ENCODE peak calls at places on chromosomes 11 and 22, in four cellular contexts. One of them, this sample, is unnamed.

GRCh38 chr11:64834723-64835615 is 9.5 kb downstream of the CDC42BPG start:
- DNase-seq in neural crest cell: no peak
- DNase-seq in kidney epithelial cell: peak
- DNase-seq in mesothelial cell of epicardium: no peak
- DNase-seq in this sample: no peak

GRCh38 chr11:72826191-72826941 is 12.2 kb downstream of the ATG16L2 start:
- DNase-seq in neural crest cell: no peak
- DNase-seq in kidney epithelial cell: no peak
- DNase-seq in mesothelial cell of epicardium: no peak
- DNase-seq in this sample: no peak

GRCh38 chr22:27194096-27194748 is 536.8 kb downstream of the MIAT start:
- DNase-seq in neural crest cell: no peak
- DNase-seq in kidney epithelial cell: no peak
- DNase-seq in mesothelial cell of epicardium: no peak
- DNase-seq in this sample: no peak

GRCh38 chr11:75288846-75289760 is 48.5 kb downstream of the TPBGL start:
- DNase-seq in neural crest cell: no peak
- DNase-seq in kidney epithelial cell: no peak
- DNase-seq in mesothelial cell of epicardium: no peak
- DNase-seq in this sample: no peak

GRCh38 chr11:1852885-1853284 is at the start of gene LSP1:
- DNase-seq in neural crest cell: no peak
- DNase-seq in kidney epithelial cell: no peak
- DNase-seq in mesothelial cell of epicardium: no peak
- DNase-seq in this sample: no peak

GRCh38 chr22:40215266-40215665 is 37.5 kb downstream of the TNRC6B start:
- DNase-seq in neural crest cell: no peak
- DNase-seq in kidney epithelial cell: no peak
- DNase-seq in mesothelial cell of epicardium: no peak
- DNase-seq in this sample: no peak

GRCh38 chr11:34364102-34364501 is 6.3 kb upstream of the ABTB2 start:
- DNase-seq in neural crest cell: no peak
- DNase-seq in kidney epithelial cell: peak
- DNase-seq in mesothelial cell of epicardium: no peak
- DNase-seq in this sample: no peak

GRCh38 chr11:69239320-69240040 is 54.5 kb upstream of the MYEOV start:
- DNase-seq in neural crest cell: no peak
- DNase-seq in kidney epithelial cell: no peak
- DNase-seq in mesothelial cell of epicardium: peak
- DNase-seq in this sample: no peak

GRCh38 chr22:17580461-17581031 is 17.2 kb downstream of the SLC25A18 start:
- DNase-seq in neural crest cell: no peak
- DNase-seq in kidney epithelial cell: no peak
- DNase-seq in mesothelial cell of epicardium: no peak
- DNase-seq in this sample: no peak

GRCh38 chr22:38180841-38181452 is 683 bp downstream of the PLA2G6 start:
- DNase-seq in neural crest cell: no peak
- DNase-seq in kidney epithelial cell: no peak
- DNase-seq in mesothelial cell of epicardium: no peak
- DNase-seq in this sample: no peak

GRCh38 chr11:29448246-29448877 is 568.5 kb downstream of the KCNA4 start:
- DNase-seq in neural crest cell: peak
- DNase-seq in kidney epithelial cell: no peak
- DNase-seq in mesothelial cell of epicardium: no peak
- DNase-seq in this sample: no peak

GRCh38 chr11:82398300-82398815 is 335.3 kb downstream of the FAM181B start:
- DNase-seq in neural crest cell: no peak
- DNase-seq in kidney epithelial cell: no peak
- DNase-seq in mesothelial cell of epicardium: no peak
- DNase-seq in this sample: no peak

GRCh38 chr11:122691751-122692150 is 36.2 kb downstream of the UBASH3B start:
- DNase-seq in neural crest cell: no peak
- DNase-seq in kidney epithelial cell: no peak
- DNase-seq in mesothelial cell of epicardium: no peak
- DNase-seq in this sample: no peak

GRCh38 chr22:20881231-20881630 is 22.4 kb downstream of the SNAP29 start:
- DNase-seq in neural crest cell: no peak
- DNase-seq in kidney epithelial cell: no peak
- DNase-seq in mesothelial cell of epicardium: no peak
- DNase-seq in this sample: no peak

GRCh38 chr22:38802671-38803121 is 8.8 kb upstream of the DNAL4 start:
- DNase-seq in neural crest cell: no peak
- DNase-seq in kidney epithelial cell: peak
- DNase-seq in mesothelial cell of epicardium: no peak
- DNase-seq in this sample: no peak

GRCh38 chr11:28463826-28464225 is 355.6 kb downstream of the METTL15 start:
- DNase-seq in neural crest cell: no peak
- DNase-seq in kidney epithelial cell: no peak
- DNase-seq in mesothelial cell of epicardium: no peak
- DNase-seq in this sample: no peak

GRCh38 chr11:116890193-116890592 is 52.8 kb upstream of the APOA1 start:
- DNase-seq in neural crest cell: no peak
- DNase-seq in kidney epithelial cell: no peak
- DNase-seq in mesothelial cell of epicardium: no peak
- DNase-seq in this sample: no peak

GRCh38 chr11:128155590-128155989 is 431.8 kb downstream of the ETS1 start:
- DNase-seq in neural crest cell: no peak
- DNase-seq in kidney epithelial cell: no peak
- DNase-seq in mesothelial cell of epicardium: no peak
- DNase-seq in this sample: no peak

GRCh38 chr22:37224757-37225420 is 12.6 kb upstream of the SSTR3 start:
- DNase-seq in neural crest cell: no peak
- DNase-seq in kidney epithelial cell: no peak
- DNase-seq in mesothelial cell of epicardium: no peak
- DNase-seq in this sample: no peak

GRCh38 chr22:39182478-39183030 is 30.1 kb upstream of the CBX7 start:
- DNase-seq in neural crest cell: no peak
- DNase-seq in kidney epithelial cell: no peak
- DNase-seq in mesothelial cell of epicardium: no peak
- DNase-seq in this sample: no peak

GRCh38 chr11:2525166-2525861 is 80.5 kb downstream of the KCNQ1 start:
- DNase-seq in neural crest cell: no peak
- DNase-seq in kidney epithelial cell: no peak
- DNase-seq in mesothelial cell of epicardium: peak
- DNase-seq in this sample: peak

GRCh38 chr11:1389103-1389931 is 417 bp upstream of the BRSK2 start:
- DNase-seq in neural crest cell: peak
- DNase-seq in kidney epithelial cell: peak
- DNase-seq in mesothelial cell of epicardium: peak
- DNase-seq in this sample: peak

GRCh38 chr11:85970593-85970992 is 98.3 kb downstream of the PICALM start:
- DNase-seq in neural crest cell: no peak
- DNase-seq in kidney epithelial cell: no peak
- DNase-seq in mesothelial cell of epicardium: no peak
- DNase-seq in this sample: no peak

GRCh38 chr22:28980326-28980725 is 81.3 kb downstream of the C22orf31 start:
- DNase-seq in neural crest cell: no peak
- DNase-seq in kidney epithelial cell: no peak
- DNase-seq in mesothelial cell of epicardium: no peak
- DNase-seq in this sample: no peak

GRCh38 chr22:19522190-19522880 is 1.9 kb downstream of the CLDN5 start:
- DNase-seq in neural crest cell: no peak
- DNase-seq in kidney epithelial cell: no peak
- DNase-seq in mesothelial cell of epicardium: no peak
- DNase-seq in this sample: no peak

GRCh38 chr11:13152736-13153541 is 124.7 kb upstream of the BMAL1 start:
- DNase-seq in neural crest cell: no peak
- DNase-seq in kidney epithelial cell: no peak
- DNase-seq in mesothelial cell of epicardium: no peak
- DNase-seq in this sample: no peak

GRCh38 chr11:22466809-22467208 is 128.6 kb downstream of the SLC17A6 start:
- DNase-seq in neural crest cell: no peak
- DNase-seq in kidney epithelial cell: peak
- DNase-seq in mesothelial cell of epicardium: no peak
- DNase-seq in this sample: no peak

GRCh38 chr11:35413568-35413967 is 5.8 kb downstream of the SLC1A2 start:
- DNase-seq in neural crest cell: no peak
- DNase-seq in kidney epithelial cell: no peak
- DNase-seq in mesothelial cell of epicardium: no peak
- DNase-seq in this sample: no peak

GRCh38 chr11:109145287-109145686 is 276.7 kb upstream of the C11orf87 start:
- DNase-seq in neural crest cell: no peak
- DNase-seq in kidney epithelial cell: no peak
- DNase-seq in mesothelial cell of epicardium: no peak
- DNase-seq in this sample: no peak

GRCh38 chr22:46085831-46086576 is 64.3 kb upstream of the PPARA start:
- DNase-seq in neural crest cell: no peak
- DNase-seq in kidney epithelial cell: no peak
- DNase-seq in mesothelial cell of epicardium: no peak
- DNase-seq in this sample: no peak

GRCh38 chr11:75273989-75274391 is 33.4 kb downstream of the TPBGL start:
- DNase-seq in neural crest cell: no peak
- DNase-seq in kidney epithelial cell: no peak
- DNase-seq in mesothelial cell of epicardium: no peak
- DNase-seq in this sample: no peak

GRCh38 chr11:22763166-22763565 is 66.4 kb downstream of the SVIP start:
- DNase-seq in neural crest cell: no peak
- DNase-seq in kidney epithelial cell: no peak
- DNase-seq in mesothelial cell of epicardium: no peak
- DNase-seq in this sample: no peak

GRCh38 chr11:129992161-129992944 is 10.3 kb downstream of the PRDM10 start:
- DNase-seq in neural crest cell: no peak
- DNase-seq in kidney epithelial cell: no peak
- DNase-seq in mesothelial cell of epicardium: peak
- DNase-seq in this sample: no peak

GRCh38 chr22:47292546-47293320 is 530.3 kb downstream of the TBC1D22A start:
- DNase-seq in neural crest cell: no peak
- DNase-seq in kidney epithelial cell: no peak
- DNase-seq in mesothelial cell of epicardium: peak
- DNase-seq in this sample: no peak

GRCh38 chr22:45009881-45010531 is at the start of gene PHF21B:
- DNase-seq in neural crest cell: peak
- DNase-seq in kidney epithelial cell: no peak
- DNase-seq in mesothelial cell of epicardium: peak
- DNase-seq in this sample: peak

GRCh38 chr11:128759597-128759996 is 65.7 kb downstream of the FLI1 start:
- DNase-seq in neural crest cell: no peak
- DNase-seq in kidney epithelial cell: peak
- DNase-seq in mesothelial cell of epicardium: no peak
- DNase-seq in this sample: no peak

GRCh38 chr11:1034001-1034400 is 2.5 kb downstream of the MUC6 start:
- DNase-seq in neural crest cell: no peak
- DNase-seq in kidney epithelial cell: no peak
- DNase-seq in mesothelial cell of epicardium: no peak
- DNase-seq in this sample: no peak

GRCh38 chr22:45934659-45935341 is 42.2 kb downstream of the WNT7B start:
- DNase-seq in neural crest cell: no peak
- DNase-seq in kidney epithelial cell: peak
- DNase-seq in mesothelial cell of epicardium: peak
- DNase-seq in this sample: no peak

GRCh38 chr11:118049771-118050170 is 27.1 kb upstream of the TMPRSS4 start:
- DNase-seq in neural crest cell: no peak
- DNase-seq in kidney epithelial cell: no peak
- DNase-seq in mesothelial cell of epicardium: no peak
- DNase-seq in this sample: no peak
- TF ChIP-seq CTCF in neural crest cell: no peak
- TF ChIP-seq CTCF in kidney epithelial cell: no peak
- TF ChIP-seq CTCF in mesothelial cell of epicardium: no peak
- TF ChIP-seq CTCF in this sample: no peak

DNA sequence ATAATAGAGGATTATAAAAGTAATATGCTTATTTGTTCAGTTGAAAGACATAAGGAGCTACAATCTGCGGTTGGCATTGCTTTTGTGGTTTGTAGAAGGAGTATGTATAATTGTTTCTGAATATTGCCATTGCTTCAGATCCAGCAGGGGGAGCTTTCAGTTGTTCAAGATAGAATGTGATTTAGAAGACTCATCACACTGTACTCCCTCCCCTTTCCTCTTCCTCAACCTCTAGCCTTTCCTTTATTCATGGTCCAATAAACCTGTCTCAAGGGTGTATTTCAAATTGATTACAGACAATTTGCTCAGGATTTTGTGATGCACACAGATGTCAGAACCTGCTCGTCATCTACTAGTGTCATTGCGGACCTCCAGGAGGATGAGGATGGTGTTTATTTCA is 9.8 kb downstream of the PRMT3 start:
- DNase-seq in neural crest cell: no peak
- DNase-seq in kidney epithelial cell: peak
- DNase-seq in mesothelial cell of epicardium: no peak
- DNase-seq in this sample: no peak
- TF ChIP-seq CTCF in neural crest cell: peak
- TF ChIP-seq CTCF in kidney epithelial cell: peak
- TF ChIP-seq CTCF in mesothelial cell of epicardium: peak
- TF ChIP-seq CTCF in this sample: peak

GRCh38 chr11:46322759-46323158 is 24.5 kb upstream of the DGKZ start:
- DNase-seq in neural crest cell: no peak
- DNase-seq in kidney epithelial cell: no peak
- DNase-seq in mesothelial cell of epicardium: no peak
- DNase-seq in this sample: no peak
- TF ChIP-seq CTCF in neural crest cell: peak
- TF ChIP-seq CTCF in kidney epithelial cell: peak
- TF ChIP-seq CTCF in mesothelial cell of epicardium: no peak
- TF ChIP-seq CTCF in this sample: peak

GRCh38 chr22:49365191-49365837 is 462.4 kb downstream of the BRD1 start:
- DNase-seq in neural crest cell: no peak
- DNase-seq in kidney epithelial cell: no peak
- DNase-seq in mesothelial cell of epicardium: no peak
- DNase-seq in this sample: no peak

GRCh38 chr22:49362393-49362792 is 465.3 kb downstream of the BRD1 start:
- DNase-seq in neural crest cell: no peak
- DNase-seq in kidney epithelial cell: no peak
- DNase-seq in mesothelial cell of epicardium: peak
- DNase-seq in this sample: no peak

GRCh38 chr22:49363526-49364230 is 464.0 kb downstream of the BRD1 start:
- DNase-seq in neural crest cell: no peak
- DNase-seq in kidney epithelial cell: no peak
- DNase-seq in mesothelial cell of epicardium: no peak
- DNase-seq in this sample: no peak

GRCh38 chr22:49365910-49366309 is 461.8 kb downstream of the BRD1 start:
- DNase-seq in neural crest cell: no peak
- DNase-seq in kidney epithelial cell: no peak
- DNase-seq in mesothelial cell of epicardium: no peak
- DNase-seq in this sample: no peak

GRCh38 chr22:49364398-49364797 is 463.3 kb downstream of the BRD1 start:
- DNase-seq in neural crest cell: no peak
- DNase-seq in kidney epithelial cell: no peak
- DNase-seq in mesothelial cell of epicardium: no peak
- DNase-seq in this sample: no peak
- TF ChIP-seq CTCF in neural crest cell: no peak
- TF ChIP-seq CTCF in kidney epithelial cell: no peak
- TF ChIP-seq CTCF in mesothelial cell of epicardium: no peak
- TF ChIP-seq CTCF in this sample: no peak

This sample was measured in progenitor cell of endocrine pancreas.